ENCODE peak calls at places on chromosomes 13 and 19, in five cellular contexts. S, Q, E, D and N are unnamed samples.

GRCh38 chr19:29547981-29548380 is 22.2 kb downstream of the VSTM2B start:
- DNase-seq in S (no peak), Q (no peak), E (no peak), D (no peak), N (no peak)

GRCh38 chr13:55653497-55653896 is 1487.2 kb upstream of the PRR20A start:
- DNase-seq in S (no peak), Q (no peak), E (no peak), D (no peak), N (no peak)

GRCh38 chr13:52737451-52737850 is 2.2 kb downstream of the CNMD start:
- DNase-seq in S (no peak), Q (no peak), E (no peak), D (no peak), N (no peak)

GRCh38 chr13:45702088-45702487 is at the start of gene CBY2:
- DNase-seq in S (no peak), Q (no peak), E (no peak), D (peak), N (no peak)

GRCh38 chr19:52307275-52307674 is 10.3 kb downstream of the ZNF480 start:
- DNase-seq in S (no peak), Q (peak), E (no peak), D (peak), N (no peak)

GRCh38 chr13:46552302-46552680 is 679 bp upstream of the LRCH1 start:
- DNase-seq in S (no peak), Q (no peak), E (no peak), D (peak), N (no peak)

GRCh38 chr13:105611424-105611823 is 924.0 kb downstream of the EFNB2 start:
- DNase-seq in S (peak), Q (no peak), E (no peak), D (no peak), N (no peak)

GRCh38 chr13:73138967-73139491 is 80.2 kb downstream of the KLF5 start:
- DNase-seq in S (no peak), Q (no peak), E (no peak), D (no peak), N (no peak)

GRCh38 chr13:42720116-42720857 is 61.1 kb upstream of the FAM216B start:
- DNase-seq in S (no peak), Q (peak), E (peak), D (peak), N (no peak)

GRCh38 chr19:6278740-6279619 is 795 bp downstream of the MLLT1 start:
- DNase-seq in S (no peak), Q (no peak), E (no peak), D (peak), N (no peak)

GRCh38 chr13:29435125-29435911 is 160.2 kb downstream of the SLC7A1 start:
- DNase-seq in S (peak), Q (no peak), E (peak), D (no peak), N (no peak)

GRCh38 chr19:10604460-10604980 is 17.4 kb upstream of the AP1M2 start:
- DNase-seq in S (no peak), Q (peak), E (peak), D (peak), N (no peak)

GRCh38 chr19:18612772-18613588 is at the start of gene TMEM59L:
- DNase-seq in S (peak), Q (no peak), E (no peak), D (no peak), N (no peak)

GRCh38 chr13:76832258-76832988 is 53.8 kb downstream of the KCTD12 start:
- DNase-seq in S (no peak), Q (no peak), E (no peak), D (no peak), N (no peak)

GRCh38 chr19:40322271-40322610 is 26.0 kb downstream of the C19orf47 start:
- DNase-seq in S (no peak), Q (no peak), E (peak), D (no peak), N (no peak)

GRCh38 chr19:27794444-27795042 is 1418.4 kb downstream of the UQCRFS1 start:
- DNase-seq in S (peak), Q (peak), E (peak), D (peak), N (no peak)

GRCh38 chr19:48400018-48400742 is 6.7 kb downstream of the GRIN2D start:
- DNase-seq in S (peak), Q (no peak), E (peak), D (no peak), N (no peak)

GRCh38 chr19:29378126-29378525 is 147.7 kb upstream of the VSTM2B start:
- DNase-seq in S (no peak), Q (no peak), E (no peak), D (no peak), N (no peak)

GRCh38 chr13:29934531-29935308 is 84.3 kb upstream of the UBL3 start:
- DNase-seq in S (no peak), Q (no peak), E (no peak), D (peak), N (no peak)

GRCh38 chr19:45568732-45569131 is 15.9 kb downstream of the OPA3 start:
- DNase-seq in S (no peak), Q (no peak), E (peak), D (no peak), N (no peak)

GRCh38 chr13:31246918-31247317 is 47.1 kb downstream of the B3GLCT start:
- DNase-seq in S (no peak), Q (no peak), E (no peak), D (no peak), N (no peak)

GRCh38 chr19:873084-874019 is 13.9 kb downstream of the CFD start:
- DNase-seq in S (peak), Q (peak), E (peak), D (peak), N (no peak)

GRCh38 chr13:30442854-30443379 is 20.6 kb downstream of the UBE2L5 start:
- DNase-seq in S (no peak), Q (no peak), E (no peak), D (peak), N (no peak)

GRCh38 chr19:19911150-19911549 is 10.4 kb downstream of the ZNF93 start:
- DNase-seq in S (no peak), Q (no peak), E (peak), D (no peak), N (no peak)

GRCh38 chr13:113761136-113761535 is 2.1 kb downstream of the TMEM255B start:
- DNase-seq in S (no peak), Q (no peak), E (no peak), D (no peak), N (no peak)

GRCh38 chr19:5452594-5453565 is 2.3 kb upstream of the ZNRF4 start:
- DNase-seq in S (no peak), Q (no peak), E (peak), D (peak), N (no peak)

GRCh38 chr13:45492538-45492937 is 27.8 kb downstream of the COG3 start:
- DNase-seq in S (no peak), Q (no peak), E (peak), D (no peak), N (no peak)

GRCh38 chr19:44142014-44142523 is 715 bp downstream of the ZNF234 start:
- DNase-seq in S (peak), Q (peak), E (peak), D (peak), N (no peak)

GRCh38 chr13:33728271-33729037 is 89.5 kb upstream of the RFC3 start:
- DNase-seq in S (no peak), Q (peak), E (no peak), D (peak), N (no peak)

GRCh38 chr13:42272776-42273175 is 824 bp downstream of the AKAP11 start:
- DNase-seq in S (no peak), Q (no peak), E (no peak), D (no peak), N (no peak)

GRCh38 chr19:39093761-39094160 is 9.6 kb downstream of the ACP7 start:
- DNase-seq in S (no peak), Q (no peak), E (peak), D (no peak), N (no peak)

DNA sequence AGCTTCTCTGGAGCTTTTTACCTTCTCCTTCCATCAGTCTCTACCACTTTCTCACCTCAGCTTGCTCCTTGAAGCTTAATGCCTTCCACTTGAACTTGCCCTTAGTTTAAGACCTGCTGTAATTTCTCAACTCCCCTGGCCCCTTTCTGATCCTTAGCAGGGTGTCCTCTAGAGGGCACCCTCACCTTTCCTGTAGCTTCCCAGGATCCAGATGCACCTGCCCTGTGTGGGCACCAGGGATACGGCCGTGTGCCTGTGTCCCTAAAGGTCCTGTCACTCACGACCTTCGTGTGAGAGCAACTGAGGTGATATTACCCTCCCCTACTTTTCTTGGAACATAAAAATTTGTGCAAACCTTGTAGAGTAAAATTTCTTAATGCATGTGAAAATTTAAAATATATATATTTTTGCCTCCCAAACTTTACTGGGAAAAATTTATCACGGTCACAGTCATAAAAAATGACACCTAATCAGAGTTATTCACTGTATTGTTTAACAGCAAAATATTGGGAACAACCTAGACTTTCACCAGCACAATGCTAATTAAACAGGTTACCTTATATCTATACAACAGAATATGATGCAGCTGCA is 46.4 kb downstream of the PSG3 start:
- DNase-seq in S (no peak), Q (peak), E (peak), D (peak), N (no peak)
- TF ChIP-seq CTCF in S (peak), Q (peak), E (peak), D (peak), N (no peak)

DNA sequence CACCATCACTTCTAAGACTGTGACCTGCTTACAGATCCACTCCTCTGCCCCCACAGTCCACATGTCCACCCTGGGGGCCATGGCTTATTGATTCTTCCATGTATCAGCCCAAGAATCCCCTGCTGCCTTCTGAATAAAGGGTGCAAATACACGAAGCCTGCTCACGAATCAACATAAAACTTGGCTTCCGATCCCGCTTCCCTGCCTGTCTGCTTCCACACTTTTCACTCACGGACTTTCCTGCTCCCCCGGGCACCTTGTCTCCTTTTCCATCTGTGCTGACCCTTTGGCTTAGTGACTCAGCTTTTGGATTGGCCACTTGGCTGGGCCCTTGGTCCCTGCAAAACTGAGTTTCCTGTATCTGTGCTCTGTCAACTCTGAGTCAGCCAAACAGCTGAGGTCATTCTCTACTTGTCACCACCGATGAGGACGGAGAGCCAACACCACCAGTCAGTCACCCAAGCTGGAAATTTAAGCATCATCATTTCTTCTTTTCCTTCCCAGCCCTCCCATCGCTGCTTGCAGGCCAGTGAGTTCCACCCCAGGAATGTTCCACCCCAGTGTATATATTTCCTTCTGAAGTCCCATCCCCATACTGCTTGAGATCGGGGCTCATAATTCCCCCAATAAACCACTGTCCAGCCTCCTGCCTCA is 11.4 kb upstream of the USP12 start:
- DNase-seq in S (peak), Q (no peak), E (peak), D (no peak), N (no peak)
- TF ChIP-seq CTCF in S (no peak), Q (no peak), E (no peak), D (no peak), N (no peak)

GRCh38 chr13:109795021-109795420 is 8.6 kb upstream of the IRS2 start:
- DNase-seq in S (no peak), Q (no peak), E (no peak), D (no peak), N (no peak)
- TF ChIP-seq CTCF in S (no peak), Q (no peak), E (no peak), D (no peak), N (no peak)

GRCh38 chr19:3890590-3890989 is 10.1 kb downstream of the ATCAY start:
- DNase-seq in S (no peak), Q (no peak), E (no peak), D (no peak), N (no peak)
- TF ChIP-seq CTCF in S (no peak), Q (no peak), E (no peak), D (no peak), N (no peak)

GRCh38 chr19:13072206-13072898 is 30.3 kb downstream of the LYL1 start:
- DNase-seq in S (no peak), Q (no peak), E (no peak), D (no peak), N (no peak)
- TF ChIP-seq CTCF in S (no peak), Q (no peak), E (peak), D (no peak), N (no peak)

DNA sequence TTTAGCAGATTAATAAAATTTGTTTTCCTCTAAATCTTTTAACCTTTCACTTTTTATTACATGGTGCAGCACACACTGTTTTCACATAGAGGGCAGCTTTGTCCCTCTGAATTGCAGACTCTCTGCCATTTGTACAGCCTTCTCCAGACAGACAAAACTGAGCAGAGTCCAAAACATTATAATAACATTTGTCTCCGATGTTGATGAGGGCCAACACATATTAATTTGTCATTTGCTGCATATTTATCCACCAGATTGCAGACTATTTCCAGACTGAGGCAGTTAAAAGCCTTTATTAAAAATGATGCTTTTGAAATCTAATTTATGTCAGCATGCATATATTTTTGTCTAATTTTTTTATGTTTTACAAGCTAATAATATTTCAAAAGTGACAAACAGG is 1251.9 kb upstream of the SLC10A2 start:
- DNase-seq in S (peak), Q (no peak), E (no peak), D (no peak), N (no peak)
- TF ChIP-seq CTCF in S (peak), Q (no peak), E (no peak), D (no peak), N (no peak)

DNA sequence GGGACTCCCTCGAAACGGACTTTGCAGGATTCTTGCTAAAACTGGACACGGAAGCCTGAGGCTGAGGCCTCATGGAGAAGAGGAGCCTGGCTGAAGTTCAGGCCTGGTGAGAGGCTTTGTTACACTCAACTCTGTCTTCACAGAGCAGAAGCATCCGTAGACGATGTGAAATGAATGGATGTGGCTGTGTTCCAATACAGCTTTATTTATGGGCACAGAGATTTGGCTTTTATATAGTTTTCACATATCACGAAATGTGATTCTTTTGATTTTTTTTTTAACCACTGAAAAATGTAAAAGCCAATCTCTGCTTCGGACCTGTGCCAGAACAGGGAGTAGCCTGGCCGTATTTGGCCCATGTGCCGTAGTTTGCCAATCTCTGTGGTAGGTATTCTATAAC is 171.4 kb upstream of the RNF113B start:
- DNase-seq in S (no peak), Q (no peak), E (no peak), D (no peak), N (no peak)
- TF ChIP-seq CTCF in S (no peak), Q (no peak), E (no peak), D (no peak), N (no peak)

DNA sequence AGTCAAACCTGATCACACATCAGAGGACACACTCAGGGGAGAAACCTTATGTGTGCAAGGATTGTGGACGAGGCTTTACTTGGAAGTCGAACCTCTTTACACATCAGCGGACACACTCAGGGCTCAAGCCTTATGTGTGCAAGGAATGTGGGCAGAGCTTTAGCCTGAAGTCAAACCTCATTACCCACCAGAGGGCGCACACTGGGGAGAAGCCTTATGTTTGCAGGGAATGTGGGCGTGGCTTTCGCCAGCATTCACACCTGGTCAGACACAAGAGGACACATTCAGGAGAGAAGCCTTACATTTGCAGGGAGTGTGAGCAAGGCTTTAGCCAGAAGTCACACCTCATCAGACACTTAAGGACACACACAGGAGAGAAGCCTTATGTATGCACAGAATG is 8.2 kb upstream of the ZNF527 start:
- DNase-seq in S (peak), Q (peak), E (no peak), D (no peak), N (no peak)
- TF ChIP-seq CTCF in S (peak), Q (no peak), E (peak), D (no peak), N (no peak)

DNA sequence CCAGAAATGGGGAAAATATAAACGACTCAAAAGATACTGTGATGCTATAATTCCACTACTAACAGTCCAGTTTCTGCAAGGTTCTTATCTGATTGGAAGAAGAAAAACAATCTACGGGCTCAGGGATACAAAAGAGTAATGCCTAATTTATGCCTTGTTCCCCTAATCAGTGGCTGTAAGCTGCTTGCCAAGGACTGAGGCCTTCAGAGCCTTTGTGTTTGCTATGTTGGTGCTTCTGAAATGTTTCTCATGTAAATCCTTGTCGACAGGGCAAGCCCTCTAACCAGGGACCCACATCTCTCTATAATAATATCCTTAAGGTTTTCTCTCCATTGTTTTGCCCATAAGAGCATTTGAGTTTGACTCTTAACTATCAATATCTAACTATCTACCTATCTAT is 89.7 kb upstream of the CLDN10 start:
- DNase-seq in S (no peak), Q (no peak), E (no peak), D (no peak), N (no peak)
- TF ChIP-seq CTCF in S (no peak), Q (no peak), E (no peak), D (no peak), N (no peak)

DNA sequence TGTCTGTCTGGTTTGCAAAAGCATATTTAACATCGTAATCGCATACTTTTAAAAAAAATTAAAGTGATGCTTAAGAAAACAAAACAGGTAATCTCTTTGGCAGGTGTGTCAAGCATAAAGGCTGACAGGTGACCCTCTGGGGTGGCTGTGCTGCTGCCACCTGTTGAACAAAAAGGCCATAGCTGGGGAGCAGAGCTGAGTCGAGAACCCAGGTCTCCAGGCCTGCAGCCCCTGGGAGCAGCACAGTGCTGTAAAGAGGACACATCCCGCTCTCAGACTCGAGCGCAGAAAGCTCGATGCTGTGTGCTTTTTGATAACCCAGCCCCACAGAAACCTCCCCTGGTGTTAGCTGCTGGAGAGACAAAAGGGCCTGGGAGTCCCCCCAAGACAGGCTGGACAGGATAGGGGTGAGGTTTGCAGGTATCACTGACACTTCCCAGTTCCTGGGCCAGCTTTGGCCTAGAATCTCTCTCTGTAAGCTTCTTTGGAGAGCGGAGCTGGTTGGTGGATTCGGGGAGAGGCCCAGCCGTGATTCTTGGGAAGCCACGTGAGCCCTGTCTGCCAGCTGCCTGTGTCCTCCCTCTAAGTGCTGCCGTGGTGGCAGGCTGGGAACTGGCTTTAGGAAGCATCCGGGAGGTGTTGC is 66.9 kb downstream of the C13orf42 start:
- DNase-seq in S (no peak), Q (no peak), E (no peak), D (no peak), N (peak)
- TF ChIP-seq CTCF in S (no peak), Q (no peak), E (no peak), D (no peak), N (no peak)